ENCODE peak calls at places on chromosomes 3 and 15, in four cellular contexts. K is stimulated activated naive CD8-positive, alpha-beta T cell treated with anti-CD3 and anti-CD28 coated beads, Interleukin-15, Interleukin-2, amounts not matched to agents 100 U/mL and 50 U/mL, for 24 hours; F is esophagus mucosa; H is aorta. Q is an unnamed sample.

GRCh38 chr15:74776851-74777768 is 4.8 kb upstream of the CSK start:
- ATAC-seq in K (peak), F (peak), H (no peak), Q (peak)

GRCh38 chr3:185519021-185519420 is 20.2 kb upstream of the TMEM41A start:
- ATAC-seq in K (no peak), F (peak), H (no peak), Q (no peak)

GRCh38 chr3:169347597-169347996 is 315.9 kb downstream of the MECOM start:
- ATAC-seq in K (no peak), F (no peak), H (no peak), Q (no peak)

GRCh38 chr3:72951259-72951722 is 45.3 kb upstream of the PPP4R2 start:
- ATAC-seq in K (peak), F (no peak), H (no peak), Q (peak)

GRCh38 chr15:50135123-50135541 is 16.1 kb upstream of the ATP8B4 start:
- ATAC-seq in K (peak), F (no peak), H (no peak), Q (peak)

GRCh38 chr15:70835415-70835814 is 18.5 kb downstream of the LARP6 start:
- ATAC-seq in K (no peak), F (no peak), H (peak), Q (no peak)

GRCh38 chr15:73265536-73266153 is 103.1 kb downstream of the HCN4 start:
- ATAC-seq in K (no peak), F (peak), H (no peak), Q (peak)

GRCh38 chr15:89852342-89853005 is 37.8 kb upstream of the ANPEP start:
- ATAC-seq in K (no peak), F (no peak), H (no peak), Q (no peak)

GRCh38 chr15:62624541-62625399 is 417.8 kb upstream of the TPM1 start:
- ATAC-seq in K (peak), F (peak), H (peak), Q (peak)

GRCh38 chr3:173932624-173933023 is 535.1 kb downstream of the NLGN1 start:
- ATAC-seq in K (no peak), F (no peak), H (no peak), Q (no peak)

GRCh38 chr3:32454731-32455608 is 47.7 kb downstream of the CMTM6 start:
- ATAC-seq in K (no peak), F (no peak), H (no peak), Q (no peak)

GRCh38 chr3:99928758-99929408 is 111.2 kb downstream of the CMSS1 start:
- ATAC-seq in K (no peak), F (no peak), H (peak), Q (no peak)

GRCh38 chr3:67288707-67289106 is 290.6 kb downstream of the KBTBD8 start:
- ATAC-seq in K (no peak), F (no peak), H (no peak), Q (no peak)

GRCh38 chr3:183824761-183825379 is 507 bp downstream of the MAP6D1 start:
- ATAC-seq in K (peak), F (peak), H (peak), Q (peak)

GRCh38 chr3:52982839-52983238 is 63.0 kb downstream of the SFMBT1 start:
- ATAC-seq in K (peak), F (no peak), H (no peak), Q (peak)

GRCh38 chr3:71232895-71233294 is 350.6 kb downstream of the FOXP1 start:
- ATAC-seq in K (no peak), F (no peak), H (no peak), Q (no peak)

GRCh38 chr3:87333393-87333892 is 57.1 kb upstream of the POU1F1 start:
- ATAC-seq in K (peak), F (peak), H (no peak), Q (peak)

GRCh38 chr3:190566043-190566933 is 52.4 kb downstream of the IL1RAP start:
- ATAC-seq in K (peak), F (peak), H (peak), Q (peak)

GRCh38 chr3:98761656-98762229 is 1.4 kb upstream of the ST3GAL6 start:
- ATAC-seq in K (no peak), F (no peak), H (no peak), Q (no peak)

GRCh38 chr3:12462159-12462962 is 21.9 kb upstream of the TSEN2 start:
- ATAC-seq in K (peak), F (peak), H (no peak), Q (peak)

GRCh38 chr3:16369885-16370284 is 104.9 kb downstream of the OXNAD1 start:
- ATAC-seq in K (no peak), F (no peak), H (no peak), Q (no peak)

GRCh38 chr3:57000012-57000411 is 60.5 kb upstream of the SPATA12 start:
- ATAC-seq in K (no peak), F (no peak), H (no peak), Q (no peak)

GRCh38 chr3:143216709-143217182 is 97.2 kb downstream of the CHST2 start:
- ATAC-seq in K (no peak), F (no peak), H (no peak), Q (no peak)

GRCh38 chr3:69770976-69771634 is 31.8 kb downstream of the MITF start:
- ATAC-seq in K (no peak), F (no peak), H (no peak), Q (no peak)

GRCh38 chr3:149145361-149145760 is 15.9 kb downstream of the HPS3 start:
- ATAC-seq in K (no peak), F (no peak), H (no peak), Q (no peak)